ENCODE peak calls at places on chromosomes 4 and X, in nine cellular contexts. One of them, this sample, is unnamed.
A peak's percentile ranks its signal among the peaks of the same experiment; 100 is the strongest.

GRCh38 chr4:99438578-99438875 is 3.4 kb upstream of the ADH7 start:
- DNase-seq in WTC11: no peak
- DNase-seq in fibroblast of mammary gland: peak; percentile 19
- DNase-seq in CD4-positive, alpha-beta T cell: no peak
- DNase-seq in hepatocyte: no peak
- DNase-seq in sigmoid colon: no peak
- DNase-seq in brain microvascular endothelial cell: no peak
- DNase-seq in lung: no peak
- DNase-seq in A549: no peak
- DNase-seq in this sample: no peak

GRCh38 chr4:20326977-20327376 is 75.3 kb downstream of the SLIT2 start:
- DNase-seq in WTC11: no peak
- DNase-seq in fibroblast of mammary gland: peak; percentile 55
- DNase-seq in CD4-positive, alpha-beta T cell: no peak
- DNase-seq in hepatocyte: no peak
- DNase-seq in sigmoid colon: no peak
- DNase-seq in brain microvascular endothelial cell: no peak
- DNase-seq in lung: no peak
- DNase-seq in A549: no peak
- DNase-seq in this sample: no peak

GRCh38 chrX:38701073-38701472 is 100.2 kb upstream of the MID1IP1 start:
- DNase-seq in WTC11: no peak
- DNase-seq in fibroblast of mammary gland: no peak
- DNase-seq in CD4-positive, alpha-beta T cell: no peak
- DNase-seq in hepatocyte: no peak
- DNase-seq in sigmoid colon: no peak
- DNase-seq in brain microvascular endothelial cell: no peak
- DNase-seq in lung: no peak
- DNase-seq in A549: no peak
- DNase-seq in this sample: no peak

GRCh38 chr4:147768113-147768512 is 36.2 kb downstream of the ARHGAP10 start:
- DNase-seq in WTC11: no peak
- DNase-seq in fibroblast of mammary gland: peak; percentile 69
- DNase-seq in CD4-positive, alpha-beta T cell: no peak
- DNase-seq in hepatocyte: peak; percentile 71
- DNase-seq in sigmoid colon: no peak
- DNase-seq in brain microvascular endothelial cell: peak; percentile 91
- DNase-seq in lung: no peak
- DNase-seq in A549: peak; percentile 29
- DNase-seq in this sample: no peak

GRCh38 chr4:65467280-65467679 is 203.0 kb downstream of the EPHA5 start:
- DNase-seq in WTC11: no peak
- DNase-seq in fibroblast of mammary gland: no peak
- DNase-seq in CD4-positive, alpha-beta T cell: no peak
- DNase-seq in hepatocyte: no peak
- DNase-seq in sigmoid colon: no peak
- DNase-seq in brain microvascular endothelial cell: no peak
- DNase-seq in lung: no peak
- DNase-seq in A549: no peak
- DNase-seq in this sample: no peak

GRCh38 chrX:45164021-45164621 is 36.6 kb downstream of the DIPK2B start:
- DNase-seq in WTC11: no peak
- DNase-seq in fibroblast of mammary gland: no peak
- DNase-seq in CD4-positive, alpha-beta T cell: no peak
- DNase-seq in hepatocyte: no peak
- DNase-seq in sigmoid colon: no peak
- DNase-seq in brain microvascular endothelial cell: no peak
- DNase-seq in lung: no peak
- DNase-seq in A549: no peak
- DNase-seq in this sample: no peak

GRCh38 chrX:119692241-119693031 is 532 bp downstream of the SEPTIN6 start:
- DNase-seq in WTC11: peak; percentile 41
- DNase-seq in fibroblast of mammary gland: peak; percentile 64
- DNase-seq in CD4-positive, alpha-beta T cell: peak; percentile 56
- DNase-seq in hepatocyte: peak; percentile 36
- DNase-seq in sigmoid colon: peak; percentile 82
- DNase-seq in brain microvascular endothelial cell: peak; percentile 17
- DNase-seq in lung: no peak
- DNase-seq in A549: peak; percentile 47
- DNase-seq in this sample: peak; percentile 17

GRCh38 chr4:153533387-153533786 is 67.2 kb downstream of the TMEM131L start:
- DNase-seq in WTC11: no peak
- DNase-seq in fibroblast of mammary gland: no peak
- DNase-seq in CD4-positive, alpha-beta T cell: no peak
- DNase-seq in hepatocyte: no peak
- DNase-seq in sigmoid colon: no peak
- DNase-seq in brain microvascular endothelial cell: no peak
- DNase-seq in lung: no peak
- DNase-seq in A549: no peak
- DNase-seq in this sample: no peak

GRCh38 chr4:166318810-166319525 is 445.9 kb downstream of the TLL1 start:
- DNase-seq in WTC11: no peak
- DNase-seq in fibroblast of mammary gland: peak; percentile 84
- DNase-seq in CD4-positive, alpha-beta T cell: no peak
- DNase-seq in hepatocyte: no peak
- DNase-seq in sigmoid colon: no peak
- DNase-seq in brain microvascular endothelial cell: peak; percentile 93
- DNase-seq in lung: no peak
- DNase-seq in A549: no peak
- DNase-seq in this sample: no peak

GRCh38 chr4:166323250-166323649 is 450.2 kb downstream of the TLL1 start:
- DNase-seq in WTC11: no peak
- DNase-seq in fibroblast of mammary gland: no peak
- DNase-seq in CD4-positive, alpha-beta T cell: no peak
- DNase-seq in hepatocyte: no peak
- DNase-seq in sigmoid colon: no peak
- DNase-seq in brain microvascular endothelial cell: no peak
- DNase-seq in lung: no peak
- DNase-seq in A549: no peak
- DNase-seq in this sample: no peak

DNA sequence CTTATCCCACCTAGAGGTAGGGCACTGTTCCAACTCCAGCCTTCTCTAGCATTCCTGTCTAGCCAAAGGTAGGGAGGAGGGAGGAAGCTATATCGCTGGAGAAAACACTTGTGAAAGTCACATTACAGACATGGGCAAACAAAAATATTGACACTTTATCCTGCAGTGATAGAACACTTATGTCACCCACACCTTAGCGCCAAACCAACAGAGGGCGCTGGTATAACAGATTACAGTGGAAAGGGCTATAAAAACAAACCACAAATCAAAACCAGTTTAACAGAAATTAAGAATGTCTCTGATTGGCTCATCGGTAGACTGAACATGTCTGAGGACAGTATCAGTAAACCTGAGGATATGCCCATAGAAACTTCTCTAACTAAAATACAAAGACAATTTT is 451.3 kb downstream of the TLL1 start:
- DNase-seq in WTC11: peak; percentile 61
- DNase-seq in fibroblast of mammary gland: peak; percentile 42
- DNase-seq in CD4-positive, alpha-beta T cell: no peak
- DNase-seq in hepatocyte: peak; percentile 40
- DNase-seq in sigmoid colon: no peak
- DNase-seq in brain microvascular endothelial cell: peak; percentile 18
- DNase-seq in lung: no peak
- DNase-seq in A549: no peak
- DNase-seq in this sample: no peak
- TF ChIP-seq CTCF in WTC11: peak; percentile 69
- TF ChIP-seq CTCF in fibroblast of mammary gland: peak; percentile 50
- TF ChIP-seq CTCF in CD4-positive, alpha-beta T cell: no peak
- TF ChIP-seq CTCF in hepatocyte: peak; percentile 51
- TF ChIP-seq CTCF in sigmoid colon: peak; percentile 10
- TF ChIP-seq CTCF in brain microvascular endothelial cell: peak; percentile 67
- TF ChIP-seq CTCF in lung: no peak
- TF ChIP-seq CTCF in A549: no peak
- TF ChIP-seq CTCF in this sample: peak; percentile 30

GRCh38 chr4:25440478-25441030 is 63.5 kb downstream of the ANAPC4 start:
- DNase-seq in WTC11: no peak
- DNase-seq in fibroblast of mammary gland: no peak
- DNase-seq in CD4-positive, alpha-beta T cell: no peak
- DNase-seq in hepatocyte: no peak
- DNase-seq in sigmoid colon: no peak
- DNase-seq in brain microvascular endothelial cell: no peak
- DNase-seq in lung: peak; percentile 60
- DNase-seq in A549: no peak
- DNase-seq in this sample: no peak

GRCh38 chr4:25443851-25444250 is 66.8 kb downstream of the ANAPC4 start:
- DNase-seq in WTC11: no peak
- DNase-seq in fibroblast of mammary gland: no peak
- DNase-seq in CD4-positive, alpha-beta T cell: no peak
- DNase-seq in hepatocyte: no peak
- DNase-seq in sigmoid colon: no peak
- DNase-seq in brain microvascular endothelial cell: no peak
- DNase-seq in lung: no peak
- DNase-seq in A549: no peak
- DNase-seq in this sample: no peak

GRCh38 chr4:25442863-25443307 is 65.8 kb downstream of the ANAPC4 start:
- DNase-seq in WTC11: no peak
- DNase-seq in fibroblast of mammary gland: no peak
- DNase-seq in CD4-positive, alpha-beta T cell: no peak
- DNase-seq in hepatocyte: no peak
- DNase-seq in sigmoid colon: no peak
- DNase-seq in brain microvascular endothelial cell: no peak
- DNase-seq in lung: peak; percentile 68
- DNase-seq in A549: no peak
- DNase-seq in this sample: no peak

GRCh38 chr4:25439913-25440477 is 62.9 kb downstream of the ANAPC4 start:
- DNase-seq in WTC11: peak; percentile 67
- DNase-seq in fibroblast of mammary gland: peak; percentile 75
- DNase-seq in CD4-positive, alpha-beta T cell: peak; percentile 10
- DNase-seq in hepatocyte: peak; percentile 80
- DNase-seq in sigmoid colon: no peak
- DNase-seq in brain microvascular endothelial cell: peak; percentile 82
- DNase-seq in lung: peak; percentile 79
- DNase-seq in A549: peak; percentile 36
- DNase-seq in this sample: peak; percentile 22

DNA sequence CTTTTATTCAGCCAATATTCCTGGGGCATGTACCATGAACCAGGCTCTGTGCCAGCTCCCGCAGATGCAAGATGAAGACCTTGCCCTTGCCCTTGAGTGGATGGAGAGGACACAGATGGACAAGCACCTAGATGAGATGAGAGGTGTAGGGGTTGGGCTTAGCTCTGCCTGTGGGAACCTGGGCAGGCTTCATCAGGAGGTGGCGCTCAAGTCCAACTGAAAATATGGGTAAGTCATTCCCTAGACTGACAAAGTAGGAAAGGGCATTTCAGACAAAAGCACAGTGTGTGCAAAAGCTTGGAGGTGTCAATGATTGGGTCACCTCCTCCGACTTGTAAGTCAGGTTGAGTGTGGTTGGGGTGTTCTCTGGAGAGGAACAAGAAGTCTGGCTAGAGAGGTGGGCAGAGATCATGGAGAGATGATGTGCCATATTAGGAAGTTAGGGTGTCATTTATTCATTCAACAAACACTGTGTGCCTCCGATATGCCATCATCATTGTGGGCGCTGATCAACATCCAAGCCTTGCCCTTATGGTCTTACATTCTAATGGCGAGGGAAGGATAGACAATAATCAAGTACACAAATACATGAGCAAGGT is 64.6 kb downstream of the ANAPC4 start:
- DNase-seq in WTC11: peak; percentile 74
- DNase-seq in fibroblast of mammary gland: peak; percentile 58
- DNase-seq in CD4-positive, alpha-beta T cell: no peak
- DNase-seq in hepatocyte: peak; percentile 77
- DNase-seq in sigmoid colon: no peak
- DNase-seq in brain microvascular endothelial cell: peak; percentile 68
- DNase-seq in lung: peak; percentile 83
- DNase-seq in A549: peak; percentile 18
- DNase-seq in this sample: peak; percentile 30
- TF ChIP-seq CTCF in WTC11: peak; percentile 30
- TF ChIP-seq CTCF in fibroblast of mammary gland: peak; percentile 72
- TF ChIP-seq CTCF in CD4-positive, alpha-beta T cell: no peak
- TF ChIP-seq CTCF in hepatocyte: peak; percentile 74
- TF ChIP-seq CTCF in sigmoid colon: peak; percentile 31
- TF ChIP-seq CTCF in brain microvascular endothelial cell: peak; percentile 91
- TF ChIP-seq CTCF in lung: peak; percentile 40
- TF ChIP-seq CTCF in A549: peak; percentile 65
- TF ChIP-seq CTCF in this sample: peak; percentile 73

DNA sequence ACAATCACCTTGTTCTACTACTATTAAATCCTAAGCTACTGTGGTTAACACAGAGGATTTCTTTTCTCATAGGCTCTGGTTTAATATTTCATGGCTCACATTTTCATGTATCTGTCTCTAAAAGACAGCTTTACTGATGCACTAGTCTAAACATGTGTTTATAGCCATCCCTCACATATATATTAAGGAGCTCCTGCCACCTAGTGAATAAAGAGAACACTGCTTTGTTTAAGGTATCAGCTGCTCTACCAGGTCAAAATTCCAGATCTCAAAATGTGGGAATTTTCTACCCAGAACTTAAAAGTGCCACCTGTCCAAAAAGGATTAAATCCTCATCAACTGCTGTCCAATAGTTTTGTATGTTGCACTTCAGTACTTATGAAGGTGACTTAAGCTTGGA is 188.5 kb upstream of the TEX13C start:
- DNase-seq in WTC11: no peak
- DNase-seq in fibroblast of mammary gland: no peak
- DNase-seq in CD4-positive, alpha-beta T cell: no peak
- DNase-seq in hepatocyte: peak; percentile 4
- DNase-seq in sigmoid colon: no peak
- DNase-seq in brain microvascular endothelial cell: no peak
- DNase-seq in lung: no peak
- DNase-seq in A549: no peak
- DNase-seq in this sample: no peak
- TF ChIP-seq CTCF in WTC11: no peak
- TF ChIP-seq CTCF in fibroblast of mammary gland: peak; percentile 6
- TF ChIP-seq CTCF in CD4-positive, alpha-beta T cell: no peak
- TF ChIP-seq CTCF in hepatocyte: peak; percentile 32
- TF ChIP-seq CTCF in sigmoid colon: no peak
- TF ChIP-seq CTCF in brain microvascular endothelial cell: no peak
- TF ChIP-seq CTCF in lung: no peak
- TF ChIP-seq CTCF in A549: peak; percentile 35
- TF ChIP-seq CTCF in this sample: peak; percentile 60

GRCh38 chr4:173526724-173527102 is 3.3 kb downstream of the HAND2 start:
- DNase-seq in WTC11: no peak
- DNase-seq in fibroblast of mammary gland: no peak
- DNase-seq in CD4-positive, alpha-beta T cell: no peak
- DNase-seq in hepatocyte: no peak
- DNase-seq in sigmoid colon: peak; percentile 53
- DNase-seq in brain microvascular endothelial cell: no peak
- DNase-seq in lung: no peak
- DNase-seq in A549: no peak
- DNase-seq in this sample: no peak

GRCh38 chr4:173529505-173530325 is at the start of gene HAND2:
- DNase-seq in WTC11: peak; percentile 61
- DNase-seq in fibroblast of mammary gland: peak; percentile 90
- DNase-seq in CD4-positive, alpha-beta T cell: no peak
- DNase-seq in hepatocyte: peak; percentile 86
- DNase-seq in sigmoid colon: peak; percentile 97
- DNase-seq in brain microvascular endothelial cell: no peak
- DNase-seq in lung: no peak
- DNase-seq in A549: peak; percentile 60
- DNase-seq in this sample: no peak

GRCh38 chr4:173527103-173527876 is 2.7 kb downstream of the HAND2 start:
- DNase-seq in WTC11: peak; percentile 68
- DNase-seq in fibroblast of mammary gland: peak; percentile 62
- DNase-seq in CD4-positive, alpha-beta T cell: no peak
- DNase-seq in hepatocyte: no peak
- DNase-seq in sigmoid colon: peak; percentile 76
- DNase-seq in brain microvascular endothelial cell: no peak
- DNase-seq in lung: no peak
- DNase-seq in A549: no peak
- DNase-seq in this sample: no peak

GRCh38 chr4:173530326-173531062 is 465 bp upstream of the HAND2 start:
- DNase-seq in WTC11: no peak
- DNase-seq in fibroblast of mammary gland: peak; percentile 17
- DNase-seq in CD4-positive, alpha-beta T cell: no peak
- DNase-seq in hepatocyte: no peak
- DNase-seq in sigmoid colon: peak; percentile 70
- DNase-seq in brain microvascular endothelial cell: no peak
- DNase-seq in lung: no peak
- DNase-seq in A549: no peak
- DNase-seq in this sample: no peak

GRCh38 chr4:173528378-173529321 is 1.4 kb downstream of the HAND2 start:
- DNase-seq in WTC11: peak; percentile 49
- DNase-seq in fibroblast of mammary gland: peak; percentile 56
- DNase-seq in CD4-positive, alpha-beta T cell: no peak
- DNase-seq in hepatocyte: no peak
- DNase-seq in sigmoid colon: peak; percentile 77
- DNase-seq in brain microvascular endothelial cell: no peak
- DNase-seq in lung: no peak
- DNase-seq in A549: no peak
- DNase-seq in this sample: no peak
- TF ChIP-seq CTCF in WTC11: no peak
- TF ChIP-seq CTCF in fibroblast of mammary gland: no peak
- TF ChIP-seq CTCF in CD4-positive, alpha-beta T cell: no peak
- TF ChIP-seq CTCF in hepatocyte: no peak
- TF ChIP-seq CTCF in sigmoid colon: no peak
- TF ChIP-seq CTCF in brain microvascular endothelial cell: no peak
- TF ChIP-seq CTCF in lung: no peak
- TF ChIP-seq CTCF in A549: no peak
- TF ChIP-seq CTCF in this sample: no peak